ENCODE peak calls at places on chromosomes 13 and 19, in nine cellular contexts. One of them, this sample, is unnamed.

GRCh38 chr13:67014399-67014798 is 215.7 kb downstream of the PCDH9 start:
- DNase-seq in PC-9: no peak
- DNase-seq in psoas muscle: no peak
- DNase-seq in RPMI7951: no peak
- DNase-seq in M059J: no peak
- DNase-seq in activated naive CD8-positive, alpha-beta T cell treated with anti-CD3 and anti-CD28 coated beads, Interleukin-2, amount 50 U/mL, for 24 hours: no peak
- DNase-seq in C1 segment of cervical spinal cord: no peak
- DNase-seq in lower leg skin: no peak
- DNase-seq in cardiac muscle cell: no peak
- DNase-seq in this sample: no peak

GRCh38 chr19:56670961-56671612 is 470 bp downstream of the ZNF835 start:
- DNase-seq in psoas muscle: no peak
- DNase-seq in lower leg skin: peak; percentile 71
- DNase-seq in cardiac muscle cell: no peak
- DNase-seq in activated naive CD8-positive, alpha-beta T cell treated with anti-CD3 and anti-CD28 coated beads, Interleukin-2, amount 50 U/mL, for 24 hours: no peak
- DNase-seq in PC-9: no peak
- DNase-seq in C1 segment of cervical spinal cord: no peak
- DNase-seq in M059J: no peak
- DNase-seq in RPMI7951: no peak
- DNase-seq in this sample: no peak

GRCh38 chr19:5016268-5016667 is 47.4 kb downstream of the KDM4B start:
- DNase-seq in activated naive CD8-positive, alpha-beta T cell treated with anti-CD3 and anti-CD28 coated beads, Interleukin-2, amount 50 U/mL, for 24 hours: no peak
- DNase-seq in lower leg skin: no peak
- DNase-seq in RPMI7951: no peak
- DNase-seq in PC-9: no peak
- DNase-seq in C1 segment of cervical spinal cord: no peak
- DNase-seq in cardiac muscle cell: no peak
- DNase-seq in psoas muscle: no peak
- DNase-seq in M059J: no peak
- DNase-seq in this sample: no peak

GRCh38 chr19:4393947-4394590 is 6.3 kb downstream of the SH3GL1 start:
- DNase-seq in lower leg skin: no peak
- DNase-seq in activated naive CD8-positive, alpha-beta T cell treated with anti-CD3 and anti-CD28 coated beads, Interleukin-2, amount 50 U/mL, for 24 hours: no peak
- DNase-seq in psoas muscle: no peak
- DNase-seq in C1 segment of cervical spinal cord: no peak
- DNase-seq in cardiac muscle cell: peak; percentile 65
- DNase-seq in RPMI7951: no peak
- DNase-seq in PC-9: no peak
- DNase-seq in M059J: no peak
- DNase-seq in this sample: no peak

GRCh38 chr13:91308299-91308698 is 39.2 kb upstream of the MIR17HG start:
- DNase-seq in C1 segment of cervical spinal cord: no peak
- DNase-seq in cardiac muscle cell: no peak
- DNase-seq in PC-9: no peak
- DNase-seq in M059J: peak; percentile 1
- DNase-seq in psoas muscle: no peak
- DNase-seq in activated naive CD8-positive, alpha-beta T cell treated with anti-CD3 and anti-CD28 coated beads, Interleukin-2, amount 50 U/mL, for 24 hours: no peak
- DNase-seq in RPMI7951: no peak
- DNase-seq in lower leg skin: no peak
- DNase-seq in this sample: no peak

GRCh38 chr19:2145831-2146241 is 5.5 kb downstream of the AP3D1 start:
- DNase-seq in C1 segment of cervical spinal cord: no peak
- DNase-seq in lower leg skin: no peak
- DNase-seq in psoas muscle: no peak
- DNase-seq in cardiac muscle cell: peak; percentile 29
- DNase-seq in PC-9: no peak
- DNase-seq in RPMI7951: no peak
- DNase-seq in activated naive CD8-positive, alpha-beta T cell treated with anti-CD3 and anti-CD28 coated beads, Interleukin-2, amount 50 U/mL, for 24 hours: no peak
- DNase-seq in M059J: no peak
- DNase-seq in this sample: no peak

GRCh38 chr13:48873081-48873480 is 102.6 kb upstream of the FNDC3A start:
- DNase-seq in RPMI7951: no peak
- DNase-seq in activated naive CD8-positive, alpha-beta T cell treated with anti-CD3 and anti-CD28 coated beads, Interleukin-2, amount 50 U/mL, for 24 hours: no peak
- DNase-seq in C1 segment of cervical spinal cord: no peak
- DNase-seq in PC-9: no peak
- DNase-seq in M059J: peak; percentile 27
- DNase-seq in lower leg skin: no peak
- DNase-seq in cardiac muscle cell: no peak
- DNase-seq in psoas muscle: no peak
- DNase-seq in this sample: no peak

GRCh38 chr19:1004204-1004802 is 4.1 kb downstream of the GRIN3B start:
- DNase-seq in psoas muscle: no peak
- DNase-seq in cardiac muscle cell: no peak
- DNase-seq in lower leg skin: no peak
- DNase-seq in C1 segment of cervical spinal cord: no peak
- DNase-seq in PC-9: no peak
- DNase-seq in M059J: no peak
- DNase-seq in activated naive CD8-positive, alpha-beta T cell treated with anti-CD3 and anti-CD28 coated beads, Interleukin-2, amount 50 U/mL, for 24 hours: no peak
- DNase-seq in RPMI7951: no peak
- DNase-seq in this sample: no peak

GRCh38 chr19:12834418-12834943 is at the start of gene RTBDN:
- DNase-seq in lower leg skin: no peak
- DNase-seq in activated naive CD8-positive, alpha-beta T cell treated with anti-CD3 and anti-CD28 coated beads, Interleukin-2, amount 50 U/mL, for 24 hours: peak; percentile 14
- DNase-seq in M059J: peak; percentile 23
- DNase-seq in psoas muscle: peak; percentile 12
- DNase-seq in RPMI7951: no peak
- DNase-seq in PC-9: no peak
- DNase-seq in cardiac muscle cell: no peak
- DNase-seq in C1 segment of cervical spinal cord: no peak
- DNase-seq in this sample: no peak

GRCh38 chr19:54473071-54473941 is at the start of gene CDC42EP5:
- DNase-seq in lower leg skin: peak; percentile 95
- DNase-seq in activated naive CD8-positive, alpha-beta T cell treated with anti-CD3 and anti-CD28 coated beads, Interleukin-2, amount 50 U/mL, for 24 hours: peak; percentile 54
- DNase-seq in RPMI7951: peak; percentile 71
- DNase-seq in psoas muscle: peak; percentile 81
- DNase-seq in cardiac muscle cell: peak; percentile 59
- DNase-seq in C1 segment of cervical spinal cord: peak; percentile 8
- DNase-seq in PC-9: peak; percentile 60
- DNase-seq in M059J: no peak
- DNase-seq in this sample: no peak

GRCh38 chr19:32819415-32820400 is 49.9 kb downstream of the SLC7A9 start:
- DNase-seq in PC-9: no peak
- DNase-seq in M059J: no peak
- DNase-seq in activated naive CD8-positive, alpha-beta T cell treated with anti-CD3 and anti-CD28 coated beads, Interleukin-2, amount 50 U/mL, for 24 hours: no peak
- DNase-seq in lower leg skin: peak; percentile 67
- DNase-seq in cardiac muscle cell: no peak
- DNase-seq in C1 segment of cervical spinal cord: no peak
- DNase-seq in psoas muscle: no peak
- DNase-seq in RPMI7951: no peak
- DNase-seq in this sample: no peak

GRCh38 chr13:114259374-114259773 is 22.0 kb upstream of the UPF3A start:
- DNase-seq in lower leg skin: no peak
- DNase-seq in C1 segment of cervical spinal cord: no peak
- DNase-seq in cardiac muscle cell: no peak
- DNase-seq in activated naive CD8-positive, alpha-beta T cell treated with anti-CD3 and anti-CD28 coated beads, Interleukin-2, amount 50 U/mL, for 24 hours: no peak
- DNase-seq in PC-9: no peak
- DNase-seq in psoas muscle: no peak
- DNase-seq in RPMI7951: no peak
- DNase-seq in M059J: no peak
- DNase-seq in this sample: no peak

GRCh38 chr13:50957620-50958019 is 48.0 kb downstream of the RNASEH2B start:
- DNase-seq in lower leg skin: no peak
- DNase-seq in psoas muscle: no peak
- DNase-seq in RPMI7951: no peak
- DNase-seq in activated naive CD8-positive, alpha-beta T cell treated with anti-CD3 and anti-CD28 coated beads, Interleukin-2, amount 50 U/mL, for 24 hours: no peak
- DNase-seq in M059J: no peak
- DNase-seq in PC-9: no peak
- DNase-seq in cardiac muscle cell: no peak
- DNase-seq in C1 segment of cervical spinal cord: no peak
- DNase-seq in this sample: no peak

GRCh38 chr13:91216928-91217700 is 130.4 kb upstream of the MIR17HG start:
- DNase-seq in activated naive CD8-positive, alpha-beta T cell treated with anti-CD3 and anti-CD28 coated beads, Interleukin-2, amount 50 U/mL, for 24 hours: no peak
- DNase-seq in C1 segment of cervical spinal cord: no peak
- DNase-seq in RPMI7951: no peak
- DNase-seq in M059J: no peak
- DNase-seq in PC-9: no peak
- DNase-seq in psoas muscle: no peak
- DNase-seq in cardiac muscle cell: no peak
- DNase-seq in lower leg skin: no peak
- DNase-seq in this sample: no peak

GRCh38 chr19:5895409-5895808 is 8.2 kb downstream of the NDUFA11 start:
- DNase-seq in PC-9: no peak
- DNase-seq in lower leg skin: no peak
- DNase-seq in cardiac muscle cell: no peak
- DNase-seq in psoas muscle: no peak
- DNase-seq in M059J: no peak
- DNase-seq in activated naive CD8-positive, alpha-beta T cell treated with anti-CD3 and anti-CD28 coated beads, Interleukin-2, amount 50 U/mL, for 24 hours: no peak
- DNase-seq in C1 segment of cervical spinal cord: no peak
- DNase-seq in RPMI7951: no peak
- DNase-seq in this sample: no peak

GRCh38 chr19:11197291-11198174 is at the start of gene KANK2:
- DNase-seq in cardiac muscle cell: peak; percentile 87
- DNase-seq in RPMI7951: peak; percentile 80
- DNase-seq in C1 segment of cervical spinal cord: peak; percentile 81
- DNase-seq in lower leg skin: peak; percentile 95
- DNase-seq in PC-9: peak; percentile 95
- DNase-seq in psoas muscle: peak; percentile 88
- DNase-seq in M059J: peak; percentile 69
- DNase-seq in activated naive CD8-positive, alpha-beta T cell treated with anti-CD3 and anti-CD28 coated beads, Interleukin-2, amount 50 U/mL, for 24 hours: peak; percentile 80
- DNase-seq in this sample: peak; percentile 80

GRCh38 chr13:44211286-44211685 is 162.3 kb upstream of the SERP2 start:
- DNase-seq in psoas muscle: no peak
- DNase-seq in cardiac muscle cell: no peak
- DNase-seq in PC-9: no peak
- DNase-seq in M059J: no peak
- DNase-seq in RPMI7951: no peak
- DNase-seq in C1 segment of cervical spinal cord: peak; percentile 44
- DNase-seq in lower leg skin: no peak
- DNase-seq in activated naive CD8-positive, alpha-beta T cell treated with anti-CD3 and anti-CD28 coated beads, Interleukin-2, amount 50 U/mL, for 24 hours: no peak
- DNase-seq in this sample: peak; percentile 89

GRCh38 chr13:51644649-51645048 is 60.4 kb downstream of the WDFY2 start:
- DNase-seq in cardiac muscle cell: no peak
- DNase-seq in PC-9: peak; percentile 55
- DNase-seq in RPMI7951: peak; percentile 79
- DNase-seq in lower leg skin: no peak
- DNase-seq in C1 segment of cervical spinal cord: no peak
- DNase-seq in M059J: peak; percentile 85
- DNase-seq in psoas muscle: no peak
- DNase-seq in activated naive CD8-positive, alpha-beta T cell treated with anti-CD3 and anti-CD28 coated beads, Interleukin-2, amount 50 U/mL, for 24 hours: no peak
- DNase-seq in this sample: peak; percentile 36

GRCh38 chr19:13621413-13621812 is 115.1 kb upstream of the CACNA1A start:
- DNase-seq in M059J: peak; percentile 99
- DNase-seq in activated naive CD8-positive, alpha-beta T cell treated with anti-CD3 and anti-CD28 coated beads, Interleukin-2, amount 50 U/mL, for 24 hours: peak; percentile 65
- DNase-seq in RPMI7951: peak; percentile 99
- DNase-seq in cardiac muscle cell: no peak
- DNase-seq in lower leg skin: no peak
- DNase-seq in psoas muscle: no peak
- DNase-seq in PC-9: peak; percentile 13
- DNase-seq in C1 segment of cervical spinal cord: no peak
- DNase-seq in this sample: no peak

GRCh38 chr19:33641956-33642498 is 20.3 kb downstream of the CHST8 start:
- DNase-seq in M059J: no peak
- DNase-seq in lower leg skin: peak; percentile 59
- DNase-seq in RPMI7951: no peak
- DNase-seq in PC-9: no peak
- DNase-seq in cardiac muscle cell: no peak
- DNase-seq in C1 segment of cervical spinal cord: no peak
- DNase-seq in psoas muscle: no peak
- DNase-seq in activated naive CD8-positive, alpha-beta T cell treated with anti-CD3 and anti-CD28 coated beads, Interleukin-2, amount 50 U/mL, for 24 hours: no peak
- DNase-seq in this sample: no peak

GRCh38 chr19:55031178-55031577 is 6.9 kb downstream of the GP6 start:
- DNase-seq in psoas muscle: no peak
- DNase-seq in M059J: no peak
- DNase-seq in activated naive CD8-positive, alpha-beta T cell treated with anti-CD3 and anti-CD28 coated beads, Interleukin-2, amount 50 U/mL, for 24 hours: no peak
- DNase-seq in cardiac muscle cell: no peak
- DNase-seq in lower leg skin: no peak
- DNase-seq in C1 segment of cervical spinal cord: no peak
- DNase-seq in PC-9: no peak
- DNase-seq in RPMI7951: no peak
- DNase-seq in this sample: no peak

GRCh38 chr13:112113355-112113754 is 46.4 kb downstream of the SOX1 start:
- DNase-seq in lower leg skin: no peak
- DNase-seq in RPMI7951: no peak
- DNase-seq in M059J: no peak
- DNase-seq in activated naive CD8-positive, alpha-beta T cell treated with anti-CD3 and anti-CD28 coated beads, Interleukin-2, amount 50 U/mL, for 24 hours: no peak
- DNase-seq in psoas muscle: no peak
- DNase-seq in C1 segment of cervical spinal cord: no peak
- DNase-seq in PC-9: no peak
- DNase-seq in cardiac muscle cell: no peak
- DNase-seq in this sample: no peak

GRCh38 chr19:49437231-49437630 is 4.1 kb downstream of the SLC17A7 start:
- DNase-seq in RPMI7951: no peak
- DNase-seq in C1 segment of cervical spinal cord: no peak
- DNase-seq in M059J: no peak
- DNase-seq in activated naive CD8-positive, alpha-beta T cell treated with anti-CD3 and anti-CD28 coated beads, Interleukin-2, amount 50 U/mL, for 24 hours: no peak
- DNase-seq in PC-9: no peak
- DNase-seq in psoas muscle: no peak
- DNase-seq in lower leg skin: no peak
- DNase-seq in cardiac muscle cell: no peak
- DNase-seq in this sample: no peak

GRCh38 chr13:32134991-32135390 is 103.4 kb downstream of the FRY start:
- DNase-seq in cardiac muscle cell: no peak
- DNase-seq in C1 segment of cervical spinal cord: no peak
- DNase-seq in lower leg skin: no peak
- DNase-seq in psoas muscle: no peak
- DNase-seq in RPMI7951: no peak
- DNase-seq in M059J: peak; percentile 33
- DNase-seq in PC-9: no peak
- DNase-seq in activated naive CD8-positive, alpha-beta T cell treated with anti-CD3 and anti-CD28 coated beads, Interleukin-2, amount 50 U/mL, for 24 hours: no peak
- DNase-seq in this sample: no peak

GRCh38 chr13:110211735-110212134 is 95.2 kb downstream of the COL4A1 start:
- DNase-seq in lower leg skin: no peak
- DNase-seq in cardiac muscle cell: no peak
- DNase-seq in activated naive CD8-positive, alpha-beta T cell treated with anti-CD3 and anti-CD28 coated beads, Interleukin-2, amount 50 U/mL, for 24 hours: no peak
- DNase-seq in C1 segment of cervical spinal cord: no peak
- DNase-seq in RPMI7951: no peak
- DNase-seq in M059J: no peak
- DNase-seq in PC-9: no peak
- DNase-seq in psoas muscle: no peak
- DNase-seq in this sample: no peak

GRCh38 chr13:60612593-60612992 is 215.6 kb downstream of the TDRD3 start:
- DNase-seq in cardiac muscle cell: no peak
- DNase-seq in activated naive CD8-positive, alpha-beta T cell treated with anti-CD3 and anti-CD28 coated beads, Interleukin-2, amount 50 U/mL, for 24 hours: no peak
- DNase-seq in C1 segment of cervical spinal cord: no peak
- DNase-seq in lower leg skin: no peak
- DNase-seq in M059J: no peak
- DNase-seq in psoas muscle: no peak
- DNase-seq in RPMI7951: no peak
- DNase-seq in PC-9: no peak
- DNase-seq in this sample: no peak

GRCh38 chr13:19927117-19927734 is 31.3 kb upstream of the ZMYM2 start:
- DNase-seq in C1 segment of cervical spinal cord: no peak
- DNase-seq in RPMI7951: peak; percentile 39
- DNase-seq in psoas muscle: no peak
- DNase-seq in activated naive CD8-positive, alpha-beta T cell treated with anti-CD3 and anti-CD28 coated beads, Interleukin-2, amount 50 U/mL, for 24 hours: no peak
- DNase-seq in PC-9: no peak
- DNase-seq in lower leg skin: no peak
- DNase-seq in M059J: peak; percentile 44
- DNase-seq in cardiac muscle cell: no peak
- DNase-seq in this sample: peak; percentile 11

GRCh38 chr19:44905437-44906160 is at the start of gene APOE:
- DNase-seq in RPMI7951: no peak
- DNase-seq in lower leg skin: no peak
- DNase-seq in C1 segment of cervical spinal cord: peak; percentile 57
- DNase-seq in PC-9: peak; percentile 29
- DNase-seq in activated naive CD8-positive, alpha-beta T cell treated with anti-CD3 and anti-CD28 coated beads, Interleukin-2, amount 50 U/mL, for 24 hours: no peak
- DNase-seq in M059J: no peak
- DNase-seq in psoas muscle: no peak
- DNase-seq in cardiac muscle cell: peak; percentile 71
- DNase-seq in this sample: peak; percentile 71